ENCODE peak calls at places on chromosomes 6 and 20, in nine cellular contexts. One of them, this sample, is unnamed.

GRCh38 chr6:14382381-14383236 is 265.0 kb downstream of the CD83 start:
- DNase-seq in adrenal gland: no peak
- DNase-seq in tibial nerve: no peak
- DNase-seq in NB4: no peak
- DNase-seq in GM23338: peak; percentile 14
- DNase-seq in IMR-90: no peak
- DNase-seq in CD8-positive, alpha-beta T cell: no peak
- DNase-seq in ovary: no peak
- DNase-seq in uterus: no peak
- DNase-seq in this sample: no peak

GRCh38 chr6:163356324-163356723 is 58.2 kb upstream of the QKI start:
- DNase-seq in adrenal gland: peak; percentile 91
- DNase-seq in tibial nerve: no peak
- DNase-seq in NB4: peak; percentile 90
- DNase-seq in GM23338: peak; percentile 41
- DNase-seq in IMR-90: peak; percentile 71
- DNase-seq in CD8-positive, alpha-beta T cell: no peak
- DNase-seq in ovary: no peak
- DNase-seq in uterus: no peak
- DNase-seq in this sample: peak; percentile 46

GRCh38 chr6:136338486-136338885 is 48.8 kb upstream of the BCLAF1 start:
- DNase-seq in adrenal gland: no peak
- DNase-seq in tibial nerve: no peak
- DNase-seq in NB4: no peak
- DNase-seq in GM23338: peak; percentile 46
- DNase-seq in IMR-90: no peak
- DNase-seq in CD8-positive, alpha-beta T cell: no peak
- DNase-seq in ovary: no peak
- DNase-seq in uterus: no peak
- DNase-seq in this sample: no peak

GRCh38 chr6:130587778-130588520 is 222.1 kb downstream of the TMEM200A start:
- DNase-seq in adrenal gland: no peak
- DNase-seq in tibial nerve: no peak
- DNase-seq in NB4: no peak
- DNase-seq in GM23338: no peak
- DNase-seq in IMR-90: peak; percentile 91
- DNase-seq in CD8-positive, alpha-beta T cell: no peak
- DNase-seq in ovary: no peak
- DNase-seq in uterus: no peak
- DNase-seq in this sample: peak; percentile 58

GRCh38 chr20:14481863-14482262 is 144.5 kb upstream of the FLRT3 start:
- DNase-seq in adrenal gland: no peak
- DNase-seq in tibial nerve: no peak
- DNase-seq in NB4: no peak
- DNase-seq in GM23338: no peak
- DNase-seq in IMR-90: peak; percentile 92
- DNase-seq in CD8-positive, alpha-beta T cell: no peak
- DNase-seq in ovary: no peak
- DNase-seq in uterus: no peak
- DNase-seq in this sample: no peak

GRCh38 chr6:93282521-93283031 is 136.8 kb downstream of the EPHA7 start:
- DNase-seq in adrenal gland: no peak
- DNase-seq in tibial nerve: no peak
- DNase-seq in NB4: no peak
- DNase-seq in GM23338: no peak
- DNase-seq in IMR-90: no peak
- DNase-seq in CD8-positive, alpha-beta T cell: no peak
- DNase-seq in ovary: no peak
- DNase-seq in uterus: no peak
- DNase-seq in this sample: no peak

GRCh38 chr6:156777866-156778614 is 862 bp downstream of the ARID1B start:
- DNase-seq in adrenal gland: peak; percentile 51
- DNase-seq in tibial nerve: peak; percentile 29
- DNase-seq in NB4: peak; percentile 83
- DNase-seq in GM23338: peak; percentile 50
- DNase-seq in IMR-90: peak; percentile 49
- DNase-seq in CD8-positive, alpha-beta T cell: peak; percentile 54
- DNase-seq in ovary: peak; percentile 67
- DNase-seq in uterus: peak; percentile 39
- DNase-seq in this sample: no peak

GRCh38 chr6:71460933-71461332 is 172.3 kb downstream of the OGFRL1 start:
- DNase-seq in adrenal gland: no peak
- DNase-seq in tibial nerve: no peak
- DNase-seq in NB4: no peak
- DNase-seq in GM23338: no peak
- DNase-seq in IMR-90: peak; percentile 79
- DNase-seq in CD8-positive, alpha-beta T cell: no peak
- DNase-seq in ovary: no peak
- DNase-seq in uterus: no peak
- DNase-seq in this sample: peak; percentile 45

GRCh38 chr20:53652090-53652858 is 58.6 kb upstream of the ZNF217 start:
- DNase-seq in adrenal gland: no peak
- DNase-seq in tibial nerve: no peak
- DNase-seq in NB4: peak; percentile 78
- DNase-seq in GM23338: no peak
- DNase-seq in IMR-90: peak; percentile 28
- DNase-seq in CD8-positive, alpha-beta T cell: no peak
- DNase-seq in ovary: no peak
- DNase-seq in uterus: no peak
- DNase-seq in this sample: no peak

GRCh38 chr20:19552144-19552895 is 205.7 kb upstream of the RIN2 start:
- DNase-seq in adrenal gland: peak; percentile 73
- DNase-seq in tibial nerve: no peak
- DNase-seq in NB4: peak; percentile 5
- DNase-seq in GM23338: peak; percentile 87
- DNase-seq in IMR-90: peak; percentile 3
- DNase-seq in CD8-positive, alpha-beta T cell: no peak
- DNase-seq in ovary: peak; percentile 73
- DNase-seq in uterus: peak; percentile 39
- DNase-seq in this sample: no peak

GRCh38 chr6:37741757-37742400 is 44.2 kb upstream of the MDGA1 start:
- DNase-seq in adrenal gland: no peak
- DNase-seq in tibial nerve: no peak
- DNase-seq in NB4: peak; percentile 23
- DNase-seq in GM23338: peak; percentile 65
- DNase-seq in IMR-90: no peak
- DNase-seq in CD8-positive, alpha-beta T cell: no peak
- DNase-seq in ovary: no peak
- DNase-seq in uterus: no peak
- DNase-seq in this sample: no peak

GRCh38 chr20:21179796-21180195 is 53.9 kb downstream of the KIZ start:
- DNase-seq in adrenal gland: no peak
- DNase-seq in tibial nerve: no peak
- DNase-seq in NB4: no peak
- DNase-seq in GM23338: no peak
- DNase-seq in IMR-90: peak; percentile 36
- DNase-seq in CD8-positive, alpha-beta T cell: no peak
- DNase-seq in ovary: no peak
- DNase-seq in uterus: no peak
- DNase-seq in this sample: no peak

GRCh38 chr6:30768634-30769087 is 24.3 kb upstream of the IER3 start:
- DNase-seq in adrenal gland: no peak
- DNase-seq in tibial nerve: no peak
- DNase-seq in NB4: no peak
- DNase-seq in GM23338: no peak
- DNase-seq in IMR-90: no peak
- DNase-seq in CD8-positive, alpha-beta T cell: no peak
- DNase-seq in ovary: no peak
- DNase-seq in uterus: no peak
- DNase-seq in this sample: no peak

GRCh38 chr6:170063851-170064617 is 226.8 kb downstream of the DLL1 start:
- DNase-seq in adrenal gland: no peak
- DNase-seq in tibial nerve: no peak
- DNase-seq in NB4: no peak
- DNase-seq in GM23338: no peak
- DNase-seq in IMR-90: no peak
- DNase-seq in CD8-positive, alpha-beta T cell: no peak
- DNase-seq in ovary: no peak
- DNase-seq in uterus: no peak
- DNase-seq in this sample: no peak

GRCh38 chr20:9626357-9626756 is 112.0 kb downstream of the LAMP5 start:
- DNase-seq in adrenal gland: no peak
- DNase-seq in tibial nerve: no peak
- DNase-seq in NB4: no peak
- DNase-seq in GM23338: no peak
- DNase-seq in IMR-90: no peak
- DNase-seq in CD8-positive, alpha-beta T cell: no peak
- DNase-seq in ovary: no peak
- DNase-seq in uterus: no peak
- DNase-seq in this sample: no peak

GRCh38 chr6:36633915-36634314 is 39.8 kb downstream of the SRSF3 start:
- DNase-seq in adrenal gland: peak; percentile 37
- DNase-seq in tibial nerve: peak; percentile 38
- DNase-seq in NB4: no peak
- DNase-seq in GM23338: no peak
- DNase-seq in IMR-90: peak; percentile 87
- DNase-seq in CD8-positive, alpha-beta T cell: no peak
- DNase-seq in ovary: peak; percentile 77
- DNase-seq in uterus: no peak
- DNase-seq in this sample: peak; percentile 95

GRCh38 chr20:36493013-36493800 is 48.1 kb upstream of the MYL9 start:
- DNase-seq in adrenal gland: no peak
- DNase-seq in tibial nerve: no peak
- DNase-seq in NB4: peak; percentile 66
- DNase-seq in GM23338: peak; percentile 75
- DNase-seq in IMR-90: no peak
- DNase-seq in CD8-positive, alpha-beta T cell: no peak
- DNase-seq in ovary: no peak
- DNase-seq in uterus: no peak
- DNase-seq in this sample: no peak
- TF ChIP-seq CTCF in adrenal gland: peak; percentile 18
- TF ChIP-seq CTCF in tibial nerve: peak; percentile 28
- TF ChIP-seq CTCF in NB4: peak; percentile 53
- TF ChIP-seq CTCF in GM23338: peak; percentile 72
- TF ChIP-seq CTCF in IMR-90: peak; percentile 29
- TF ChIP-seq CTCF in CD8-positive, alpha-beta T cell: no peak
- TF ChIP-seq CTCF in ovary: no peak
- TF ChIP-seq CTCF in uterus: peak; percentile 19
- TF ChIP-seq CTCF in this sample: peak; percentile 23

GRCh38 chr6:52288216-52288615 is 3.7 kb upstream of the MCM3 start:
- DNase-seq in adrenal gland: no peak
- DNase-seq in tibial nerve: no peak
- DNase-seq in NB4: no peak
- DNase-seq in GM23338: no peak
- DNase-seq in IMR-90: no peak
- DNase-seq in CD8-positive, alpha-beta T cell: no peak
- DNase-seq in ovary: no peak
- DNase-seq in uterus: no peak
- DNase-seq in this sample: no peak
- H3K4me3 ChIP-seq in adrenal gland: no peak overlapping the region
- H3K4me3 ChIP-seq in tibial nerve: no peak overlapping the region
- H3K4me3 ChIP-seq in NB4: no peak overlapping the region
- H3K4me3 ChIP-seq in GM23338: no peak overlapping the region
- H3K4me3 ChIP-seq in IMR-90: no peak overlapping the region
- H3K4me3 ChIP-seq in CD8-positive, alpha-beta T cell: no peak overlapping the region
- H3K4me3 ChIP-seq in ovary: no peak overlapping the region
- H3K4me3 ChIP-seq in uterus: no peak overlapping the region
- H3K4me3 ChIP-seq in this sample: no peak overlapping the region

GRCh38 chr20:13262302-13262650 is 41.2 kb downstream of the ISM1 start:
- DNase-seq in adrenal gland: no peak
- DNase-seq in tibial nerve: no peak
- DNase-seq in NB4: no peak
- DNase-seq in GM23338: no peak
- DNase-seq in IMR-90: no peak
- DNase-seq in CD8-positive, alpha-beta T cell: no peak
- DNase-seq in ovary: no peak
- DNase-seq in uterus: no peak
- DNase-seq in this sample: no peak

GRCh38 chr20:13259921-13260320 is 38.8 kb downstream of the ISM1 start:
- DNase-seq in adrenal gland: no peak
- DNase-seq in tibial nerve: no peak
- DNase-seq in NB4: no peak
- DNase-seq in GM23338: no peak
- DNase-seq in IMR-90: no peak
- DNase-seq in CD8-positive, alpha-beta T cell: no peak
- DNase-seq in ovary: no peak
- DNase-seq in uterus: no peak
- DNase-seq in this sample: no peak

GRCh38 chr20:13260620-13261279 is 39.7 kb downstream of the ISM1 start:
- DNase-seq in adrenal gland: no peak
- DNase-seq in tibial nerve: no peak
- DNase-seq in NB4: no peak
- DNase-seq in GM23338: no peak
- DNase-seq in IMR-90: no peak
- DNase-seq in CD8-positive, alpha-beta T cell: no peak
- DNase-seq in ovary: no peak
- DNase-seq in uterus: no peak
- DNase-seq in this sample: no peak

GRCh38 chr20:13262701-13263335 is 41.7 kb downstream of the ISM1 start:
- DNase-seq in adrenal gland: no peak
- DNase-seq in tibial nerve: no peak
- DNase-seq in NB4: no peak
- DNase-seq in GM23338: no peak
- DNase-seq in IMR-90: no peak
- DNase-seq in CD8-positive, alpha-beta T cell: no peak
- DNase-seq in ovary: no peak
- DNase-seq in uterus: no peak
- DNase-seq in this sample: no peak

DNA sequence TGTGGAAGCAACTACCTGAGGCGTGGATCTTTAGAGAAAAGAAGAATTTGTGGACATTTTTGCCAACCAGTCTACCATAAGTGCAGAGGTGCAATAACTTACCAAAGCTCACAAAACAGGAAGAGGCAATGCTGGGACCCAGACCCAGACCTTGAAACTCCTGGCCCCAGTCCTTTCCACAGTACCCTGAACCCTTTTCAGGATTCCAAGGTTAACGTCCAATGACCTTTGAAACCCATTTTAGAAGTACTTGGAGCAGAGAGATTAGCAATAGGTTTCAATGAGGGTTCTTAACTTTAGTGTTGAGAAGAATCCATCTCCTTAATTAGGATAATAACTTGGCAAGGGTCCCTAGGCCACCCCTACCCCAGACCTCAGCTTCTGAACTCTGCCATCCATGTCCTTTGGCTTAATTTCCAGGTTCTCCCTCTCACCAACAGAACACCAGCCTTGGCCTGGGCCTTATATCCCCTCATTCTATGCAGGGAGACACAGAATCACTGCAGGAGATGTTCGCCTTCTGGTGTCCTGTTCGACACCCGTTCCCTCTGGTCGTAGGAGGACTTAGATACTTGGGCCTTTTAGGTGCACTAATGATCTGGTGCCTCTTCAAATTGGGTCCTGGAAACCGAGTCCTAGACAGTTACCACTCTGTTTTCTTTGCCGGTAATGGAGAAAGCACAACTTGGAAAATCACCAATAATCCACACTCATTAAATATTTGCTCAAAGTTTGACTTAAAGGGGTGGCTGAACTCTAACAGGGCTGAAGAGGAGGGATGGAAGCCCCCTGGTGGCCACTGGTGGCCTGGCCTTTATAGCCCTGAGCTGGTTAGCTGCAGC is 40.6 kb downstream of the ISM1 start:
- DNase-seq in adrenal gland: peak; percentile 37
- DNase-seq in tibial nerve: peak; percentile 36
- DNase-seq in NB4: peak; percentile 56
- DNase-seq in GM23338: peak; percentile 88
- DNase-seq in IMR-90: peak; percentile 21
- DNase-seq in CD8-positive, alpha-beta T cell: peak; percentile 56
- DNase-seq in ovary: no peak
- DNase-seq in uterus: peak; percentile 25
- DNase-seq in this sample: peak; percentile 38
- TF ChIP-seq CTCF in adrenal gland: peak; percentile 54
- TF ChIP-seq CTCF in tibial nerve: peak; percentile 37
- TF ChIP-seq CTCF in NB4: peak; percentile 92
- TF ChIP-seq CTCF in GM23338: peak; percentile 97
- TF ChIP-seq CTCF in IMR-90: peak; percentile 54
- TF ChIP-seq CTCF in CD8-positive, alpha-beta T cell: peak; percentile 80
- TF ChIP-seq CTCF in ovary: no peak
- TF ChIP-seq CTCF in uterus: peak; percentile 44
- TF ChIP-seq CTCF in this sample: peak; percentile 93

GRCh38 chr20:44716309-44717106 is 1.3 kb downstream of the CCN5 start:
- DNase-seq in adrenal gland: no peak
- DNase-seq in tibial nerve: no peak
- DNase-seq in NB4: no peak
- DNase-seq in GM23338: no peak
- DNase-seq in IMR-90: no peak
- DNase-seq in CD8-positive, alpha-beta T cell: no peak
- DNase-seq in ovary: peak; percentile 56
- DNase-seq in uterus: no peak
- DNase-seq in this sample: no peak
- H3K4me3 ChIP-seq in adrenal gland: no peak overlapping the region
- H3K4me3 ChIP-seq in tibial nerve: no peak overlapping the region
- H3K4me3 ChIP-seq in NB4: no peak overlapping the region
- H3K4me3 ChIP-seq in GM23338: no peak overlapping the region
- H3K4me3 ChIP-seq in IMR-90: no peak overlapping the region
- H3K4me3 ChIP-seq in CD8-positive, alpha-beta T cell: no peak overlapping the region
- H3K4me3 ChIP-seq in ovary: no peak overlapping the region
- H3K4me3 ChIP-seq in uterus: no peak overlapping the region
- H3K4me3 ChIP-seq in this sample: no peak overlapping the region

This sample was measured in astrocyte of the cerebellum.